ENCODE peak calls at places on chromosomes 2 and 18, in five cellular contexts. One of them, this sample, is unnamed.

GRCh38 chr2:162261032-162261945 is 18.0 kb upstream of the FAP start:
- DNase-seq in right lobe of liver: peak; percentile 46
- DNase-seq in transverse colon: peak; percentile 23
- DNase-seq in HFF-Myc: peak; percentile 36
- DNase-seq in cardiac fibroblast: peak; percentile 81
- DNase-seq in this sample: peak; percentile 75

GRCh38 chr2:40550085-40550484 is 98.2 kb upstream of the SLC8A1 start:
- DNase-seq in right lobe of liver: no peak
- DNase-seq in HFF-Myc: no peak
- DNase-seq in cardiac fibroblast: no peak
- DNase-seq in transverse colon: no peak
- DNase-seq in this sample: no peak

GRCh38 chr2:136255648-136256461 is 137.9 kb upstream of the CXCR4 start:
- DNase-seq in cardiac fibroblast: no peak
- DNase-seq in right lobe of liver: no peak
- DNase-seq in HFF-Myc: no peak
- DNase-seq in transverse colon: no peak
- DNase-seq in this sample: no peak

GRCh38 chr18:47174545-47175116 is 1.5 kb downstream of the IER3IP1 start:
- DNase-seq in cardiac fibroblast: no peak
- DNase-seq in transverse colon: no peak
- DNase-seq in right lobe of liver: no peak
- DNase-seq in HFF-Myc: no peak
- DNase-seq in this sample: no peak

GRCh38 chr2:217398860-217399259 is 539.0 kb upstream of the TNP1 start:
- DNase-seq in transverse colon: no peak
- DNase-seq in cardiac fibroblast: no peak
- DNase-seq in HFF-Myc: no peak
- DNase-seq in right lobe of liver: no peak
- DNase-seq in this sample: peak; percentile 35

GRCh38 chr2:12083081-12083569 is 336.7 kb downstream of the LPIN1 start:
- DNase-seq in cardiac fibroblast: no peak
- DNase-seq in transverse colon: no peak
- DNase-seq in HFF-Myc: no peak
- DNase-seq in right lobe of liver: no peak
- DNase-seq in this sample: no peak

GRCh38 chr2:3379647-3380534 is at the start of gene TRAPPC12:
- DNase-seq in cardiac fibroblast: peak; percentile 82
- DNase-seq in right lobe of liver: peak; percentile 96
- DNase-seq in HFF-Myc: peak; percentile 48
- DNase-seq in transverse colon: peak; percentile 94
- DNase-seq in this sample: peak; percentile 92

GRCh38 chr18:73947180-73947989 is 200.2 kb downstream of the FBXO15 start:
- DNase-seq in HFF-Myc: peak; percentile 91
- DNase-seq in cardiac fibroblast: no peak
- DNase-seq in transverse colon: no peak
- DNase-seq in right lobe of liver: no peak
- DNase-seq in this sample: no peak

GRCh38 chr18:75115514-75115913 is 93.4 kb downstream of the PTGR3 start:
- DNase-seq in transverse colon: no peak
- DNase-seq in cardiac fibroblast: no peak
- DNase-seq in HFF-Myc: no peak
- DNase-seq in right lobe of liver: no peak
- DNase-seq in this sample: no peak

GRCh38 chr2:159229476-159230144 is 56.9 kb downstream of the WDSUB1 start:
- DNase-seq in right lobe of liver: no peak
- DNase-seq in HFF-Myc: no peak
- DNase-seq in transverse colon: no peak
- DNase-seq in cardiac fibroblast: no peak
- DNase-seq in this sample: no peak

GRCh38 chr18:47772374-47773248 is 157.8 kb downstream of the SMAD2 start:
- DNase-seq in right lobe of liver: peak; percentile 64
- DNase-seq in cardiac fibroblast: peak; percentile 79
- DNase-seq in HFF-Myc: no peak
- DNase-seq in transverse colon: peak; percentile 77
- DNase-seq in this sample: peak; percentile 91

GRCh38 chr18:48356909-48357631 is 52.1 kb downstream of the ZBTB7C start:
- DNase-seq in transverse colon: no peak
- DNase-seq in HFF-Myc: no peak
- DNase-seq in cardiac fibroblast: no peak
- DNase-seq in right lobe of liver: no peak
- DNase-seq in this sample: no peak

GRCh38 chr18:27750014-27750413 is 426.9 kb downstream of the CDH2 start:
- DNase-seq in transverse colon: no peak
- DNase-seq in cardiac fibroblast: peak; percentile 73
- DNase-seq in right lobe of liver: peak; percentile 54
- DNase-seq in HFF-Myc: peak; percentile 21
- DNase-seq in this sample: no peak

GRCh38 chr2:221896505-221897151 is 324.5 kb upstream of the EPHA4 start:
- DNase-seq in HFF-Myc: no peak
- DNase-seq in right lobe of liver: no peak
- DNase-seq in cardiac fibroblast: peak; percentile 35
- DNase-seq in transverse colon: no peak
- DNase-seq in this sample: peak; percentile 36

GRCh38 chr2:77101796-77102452 is 420.3 kb downstream of the LRRTM4 start:
- DNase-seq in HFF-Myc: no peak
- DNase-seq in right lobe of liver: no peak
- DNase-seq in transverse colon: no peak
- DNase-seq in cardiac fibroblast: no peak
- DNase-seq in this sample: no peak

GRCh38 chr18:62621546-62621945 is 93.8 kb upstream of the PHLPP1 start:
- DNase-seq in right lobe of liver: no peak
- DNase-seq in HFF-Myc: no peak
- DNase-seq in transverse colon: no peak
- DNase-seq in cardiac fibroblast: peak; percentile 45
- DNase-seq in this sample: no peak

GRCh38 chr2:165877565-165878550 is 75.7 kb downstream of the TTC21B start:
- DNase-seq in right lobe of liver: no peak
- DNase-seq in HFF-Myc: no peak
- DNase-seq in transverse colon: no peak
- DNase-seq in cardiac fibroblast: peak; percentile 68
- DNase-seq in this sample: no peak

GRCh38 chr2:185875532-185875931 is 136.9 kb downstream of the FSIP2 start:
- DNase-seq in HFF-Myc: no peak
- DNase-seq in right lobe of liver: no peak
- DNase-seq in transverse colon: no peak
- DNase-seq in cardiac fibroblast: no peak
- DNase-seq in this sample: no peak

GRCh38 chr18:2898131-2898640 is 51.4 kb downstream of the EMILIN2 start:
- DNase-seq in cardiac fibroblast: no peak
- DNase-seq in right lobe of liver: no peak
- DNase-seq in HFF-Myc: no peak
- DNase-seq in transverse colon: no peak
- DNase-seq in this sample: peak; percentile 80

GRCh38 chr2:136118819-136119716 is 1.1 kb upstream of the CXCR4 start:
- DNase-seq in right lobe of liver: peak; percentile 70
- DNase-seq in HFF-Myc: no peak
- DNase-seq in transverse colon: peak; percentile 82
- DNase-seq in cardiac fibroblast: no peak
- DNase-seq in this sample: peak; percentile 84

GRCh38 chr2:162914161-162914560 is 75.6 kb upstream of the KCNH7 start:
- DNase-seq in HFF-Myc: no peak
- DNase-seq in right lobe of liver: no peak
- DNase-seq in cardiac fibroblast: no peak
- DNase-seq in transverse colon: no peak
- DNase-seq in this sample: no peak

GRCh38 chr2:23492941-23493340 is 108.0 kb downstream of the KLHL29 start:
- DNase-seq in transverse colon: no peak
- DNase-seq in HFF-Myc: no peak
- DNase-seq in cardiac fibroblast: no peak
- DNase-seq in right lobe of liver: no peak
- DNase-seq in this sample: no peak

GRCh38 chr2:86786001-86786536 is 4.6 kb downstream of the CD8A start:
- DNase-seq in right lobe of liver: no peak
- DNase-seq in HFF-Myc: no peak
- DNase-seq in cardiac fibroblast: no peak
- DNase-seq in transverse colon: no peak
- DNase-seq in this sample: no peak

GRCh38 chr2:27306657-27307544 is 1.3 kb downstream of the UCN start:
- DNase-seq in right lobe of liver: no peak
- DNase-seq in HFF-Myc: no peak
- DNase-seq in transverse colon: no peak
- DNase-seq in cardiac fibroblast: no peak
- DNase-seq in this sample: no peak

GRCh38 chr2:193679850-193680249 is 1485.1 kb upstream of the TMEFF2 start:
- DNase-seq in right lobe of liver: no peak
- DNase-seq in HFF-Myc: no peak
- DNase-seq in transverse colon: no peak
- DNase-seq in cardiac fibroblast: no peak
- DNase-seq in this sample: no peak

DNA sequence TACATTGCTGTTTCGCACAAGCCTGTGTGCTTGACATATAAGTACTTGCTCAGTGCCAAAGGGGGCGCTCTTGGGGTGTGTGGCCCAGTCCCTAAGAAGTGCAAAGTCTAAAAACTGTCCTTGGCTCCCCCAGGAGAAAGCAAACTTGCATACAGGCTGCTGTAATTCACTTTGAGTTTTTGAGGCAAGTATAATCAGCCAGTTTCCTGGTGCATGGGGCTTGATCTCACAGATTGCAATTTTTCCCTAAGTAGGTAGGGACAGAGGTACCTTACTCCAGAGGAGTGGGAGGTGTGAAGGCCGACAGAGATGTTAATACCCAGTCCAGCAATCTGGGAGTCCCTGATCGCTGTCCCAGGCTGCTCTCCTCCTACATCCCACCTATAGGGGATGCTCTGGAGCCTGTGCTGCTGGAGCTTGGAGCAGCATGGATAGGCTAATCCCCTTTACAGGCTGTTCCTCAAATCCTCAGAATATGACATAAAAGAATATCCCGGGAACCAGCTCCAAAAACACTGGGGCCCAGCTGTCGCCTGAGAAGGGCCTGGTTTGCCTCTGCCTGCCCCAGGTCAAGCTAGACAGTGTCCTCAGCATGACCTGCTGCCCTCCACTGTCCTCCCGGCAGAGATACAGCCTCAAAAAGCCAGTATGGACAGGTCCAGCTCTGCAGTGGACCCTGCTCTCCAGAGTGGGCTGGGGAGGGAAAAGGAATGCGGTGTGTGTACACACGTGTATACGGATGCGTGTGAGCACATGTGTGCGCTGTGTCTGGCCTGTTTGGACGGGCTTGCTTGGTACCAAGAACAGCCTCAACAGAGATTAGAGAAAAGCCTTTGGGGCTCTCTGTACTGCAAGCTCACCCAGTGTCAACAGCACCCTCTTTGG is 136.6 kb upstream of the HAAO start:
- DNase-seq in transverse colon: peak; percentile 79
- DNase-seq in cardiac fibroblast: peak; percentile 69
- DNase-seq in HFF-Myc: no peak
- DNase-seq in right lobe of liver: peak; percentile 65
- DNase-seq in this sample: no peak
- TF ChIP-seq CTCF in transverse colon: peak; percentile 42
- TF ChIP-seq CTCF in cardiac fibroblast: peak; percentile 66
- TF ChIP-seq CTCF in HFF-Myc: peak; percentile 58
- TF ChIP-seq CTCF in right lobe of liver: peak; percentile 39
- TF ChIP-seq CTCF in this sample: peak; percentile 11

DNA sequence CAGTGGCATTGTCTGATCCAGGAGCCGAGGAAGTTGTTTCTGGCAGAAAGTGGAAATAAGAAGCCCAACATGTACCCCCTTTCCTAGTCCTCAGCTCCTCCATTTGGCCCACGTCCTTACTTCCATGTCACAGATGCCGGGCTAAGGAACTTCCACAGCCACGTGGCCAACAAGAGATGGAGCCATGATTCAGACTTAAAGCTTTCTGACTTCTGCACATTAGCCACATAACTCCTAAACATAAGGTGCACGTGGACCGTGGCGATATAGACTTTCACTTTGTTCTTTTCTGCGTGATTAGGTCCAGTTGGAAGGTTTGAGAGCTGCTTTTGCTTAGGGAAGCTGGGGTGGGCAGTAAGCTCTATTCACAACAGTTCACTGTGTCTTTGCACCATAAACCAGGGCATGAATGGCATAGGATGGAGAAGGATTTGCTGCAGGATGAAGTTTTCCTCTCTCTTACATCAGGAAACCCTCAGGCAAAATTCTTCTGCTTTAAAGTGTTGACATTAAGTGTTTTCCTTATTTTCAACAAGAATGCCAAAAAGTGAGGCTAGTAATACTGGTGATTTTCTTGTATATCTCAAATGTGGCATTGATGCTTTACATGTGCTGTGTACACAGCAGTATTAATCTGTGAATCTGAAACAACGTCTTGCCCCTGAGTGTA is 61.2 kb upstream of the RBM44 start:
- DNase-seq in transverse colon: no peak
- DNase-seq in cardiac fibroblast: no peak
- DNase-seq in right lobe of liver: no peak
- DNase-seq in HFF-Myc: no peak
- DNase-seq in this sample: no peak
- H3K4me3 ChIP-seq in transverse colon: no peak overlapping the region
- H3K4me3 ChIP-seq in cardiac fibroblast: no peak overlapping the region
- H3K4me3 ChIP-seq in right lobe of liver: no peak overlapping the region
- H3K4me3 ChIP-seq in HFF-Myc: no peak overlapping the region
- H3K4me3 ChIP-seq in this sample: no peak overlapping the region

GRCh38 chr18:12531747-12532146 is 124.0 kb downstream of the PRELID3A start:
- DNase-seq in transverse colon: no peak
- DNase-seq in right lobe of liver: no peak
- DNase-seq in cardiac fibroblast: no peak
- DNase-seq in HFF-Myc: no peak
- DNase-seq in this sample: no peak
- TF ChIP-seq CTCF in transverse colon: no peak
- TF ChIP-seq CTCF in right lobe of liver: no peak
- TF ChIP-seq CTCF in cardiac fibroblast: no peak
- TF ChIP-seq CTCF in HFF-Myc: peak; percentile 6
- TF ChIP-seq CTCF in this sample: no peak

GRCh38 chr2:99860720-99861375 is 281.5 kb downstream of the AFF3 start:
- DNase-seq in transverse colon: no peak
- DNase-seq in HFF-Myc: no peak
- DNase-seq in cardiac fibroblast: no peak
- DNase-seq in right lobe of liver: no peak
- DNase-seq in this sample: no peak

GRCh38 chr2:99863236-99863913 is 279.0 kb downstream of the AFF3 start:
- DNase-seq in cardiac fibroblast: no peak
- DNase-seq in right lobe of liver: no peak
- DNase-seq in transverse colon: no peak
- DNase-seq in HFF-Myc: no peak
- DNase-seq in this sample: no peak

GRCh38 chr2:99863914-99864273 is 278.5 kb downstream of the AFF3 start:
- DNase-seq in cardiac fibroblast: no peak
- DNase-seq in right lobe of liver: no peak
- DNase-seq in transverse colon: no peak
- DNase-seq in HFF-Myc: no peak
- DNase-seq in this sample: no peak

GRCh38 chr2:99861376-99861760 is 281.0 kb downstream of the AFF3 start:
- DNase-seq in transverse colon: no peak
- DNase-seq in cardiac fibroblast: no peak
- DNase-seq in HFF-Myc: no peak
- DNase-seq in right lobe of liver: no peak
- DNase-seq in this sample: no peak

GRCh38 chr2:99862566-99862965 is 279.8 kb downstream of the AFF3 start:
- DNase-seq in right lobe of liver: no peak
- DNase-seq in cardiac fibroblast: no peak
- DNase-seq in HFF-Myc: no peak
- DNase-seq in transverse colon: no peak
- DNase-seq in this sample: no peak
- H3K4me3 ChIP-seq in right lobe of liver: no peak overlapping the region
- H3K4me3 ChIP-seq in cardiac fibroblast: no peak overlapping the region
- H3K4me3 ChIP-seq in HFF-Myc: no peak overlapping the region
- H3K4me3 ChIP-seq in transverse colon: no peak overlapping the region
- H3K4me3 ChIP-seq in this sample: no peak overlapping the region